ENCODE peak calls at places on chromosome 11, in seven cellular contexts. One of them, this sample, is unnamed. For H3K9me3, the result is how much of the 10 kb centered on the place peaks cover.

GRCh38 chr11:76083563-76084451 is 122.5 kb downstream of the WNT11 start:
- DNase-seq in esophagus squamous epithelium: no peak
- DNase-seq in GM12878: no peak
- DNase-seq in stomach: no peak
- DNase-seq in body of pancreas: no peak
- DNase-seq in spleen: no peak
- DNase-seq in vagina: no peak
- DNase-seq in this sample: no peak

GRCh38 chr11:20112291-20113146 is 47.8 kb downstream of the DBX1 start:
- DNase-seq in esophagus squamous epithelium: no peak
- DNase-seq in GM12878: no peak
- DNase-seq in stomach: peak
- DNase-seq in body of pancreas: peak
- DNase-seq in spleen: no peak
- DNase-seq in vagina: no peak
- DNase-seq in this sample: no peak

GRCh38 chr11:99371257-99371656 is 350.5 kb downstream of the CNTN5 start:
- DNase-seq in esophagus squamous epithelium: no peak
- DNase-seq in GM12878: no peak
- DNase-seq in stomach: no peak
- DNase-seq in body of pancreas: no peak
- DNase-seq in spleen: no peak
- DNase-seq in vagina: no peak
- DNase-seq in this sample: no peak

GRCh38 chr11:31720666-31721199 is 90.4 kb downstream of the PAX6 start:
- DNase-seq in esophagus squamous epithelium: no peak
- DNase-seq in GM12878: no peak
- DNase-seq in stomach: no peak
- DNase-seq in body of pancreas: no peak
- DNase-seq in spleen: no peak
- DNase-seq in vagina: no peak
- DNase-seq in this sample: no peak

GRCh38 chr11:109426442-109426841 is 4.5 kb downstream of the C11orf87 start:
- DNase-seq in esophagus squamous epithelium: no peak
- DNase-seq in GM12878: no peak
- DNase-seq in stomach: no peak
- DNase-seq in body of pancreas: no peak
- DNase-seq in spleen: no peak
- DNase-seq in vagina: no peak
- DNase-seq in this sample: no peak

GRCh38 chr11:6315811-6316425 is 4.4 kb downstream of the CAVIN3 start:
- DNase-seq in esophagus squamous epithelium: no peak
- DNase-seq in GM12878: no peak
- DNase-seq in stomach: peak
- DNase-seq in body of pancreas: peak
- DNase-seq in spleen: peak
- DNase-seq in vagina: no peak
- DNase-seq in this sample: peak

GRCh38 chr11:70926543-70926942 is 325.8 kb downstream of the SHANK2 start:
- DNase-seq in esophagus squamous epithelium: no peak
- DNase-seq in GM12878: no peak
- DNase-seq in stomach: no peak
- DNase-seq in body of pancreas: no peak
- DNase-seq in spleen: no peak
- DNase-seq in vagina: no peak
- DNase-seq in this sample: no peak

GRCh38 chr11:15170170-15170569 is 55.4 kb downstream of the INSC start:
- DNase-seq in esophagus squamous epithelium: no peak
- DNase-seq in GM12878: no peak
- DNase-seq in stomach: no peak
- DNase-seq in body of pancreas: no peak
- DNase-seq in spleen: no peak
- DNase-seq in vagina: no peak
- DNase-seq in this sample: no peak

GRCh38 chr11:8706673-8707432 is 24.3 kb downstream of the RPL27A start:
- DNase-seq in esophagus squamous epithelium: no peak
- DNase-seq in GM12878: no peak
- DNase-seq in stomach: no peak
- DNase-seq in body of pancreas: no peak
- DNase-seq in spleen: no peak
- DNase-seq in vagina: no peak
- DNase-seq in this sample: no peak

GRCh38 chr11:74169736-74170458 is 905 bp downstream of the C2CD3 start:
- DNase-seq in esophagus squamous epithelium: no peak
- DNase-seq in GM12878: no peak
- DNase-seq in stomach: no peak
- DNase-seq in body of pancreas: no peak
- DNase-seq in spleen: no peak
- DNase-seq in vagina: no peak
- DNase-seq in this sample: no peak

GRCh38 chr11:73290536-73290935 is 17.5 kb upstream of the ARHGEF17 start:
- DNase-seq in esophagus squamous epithelium: no peak
- DNase-seq in GM12878: no peak
- DNase-seq in stomach: no peak
- DNase-seq in body of pancreas: no peak
- DNase-seq in spleen: peak
- DNase-seq in vagina: no peak
- DNase-seq in this sample: no peak

GRCh38 chr11:128061321-128061871 is 526.0 kb downstream of the ETS1 start:
- DNase-seq in esophagus squamous epithelium: no peak
- DNase-seq in GM12878: no peak
- DNase-seq in stomach: no peak
- DNase-seq in body of pancreas: no peak
- DNase-seq in spleen: no peak
- DNase-seq in vagina: no peak
- DNase-seq in this sample: no peak

GRCh38 chr11:121810291-121810690 is 305.7 kb downstream of the BLID start:
- DNase-seq in esophagus squamous epithelium: no peak
- DNase-seq in GM12878: no peak
- DNase-seq in stomach: no peak
- DNase-seq in body of pancreas: no peak
- DNase-seq in spleen: no peak
- DNase-seq in vagina: no peak
- DNase-seq in this sample: no peak

GRCh38 chr11:118434123-118434552 is 2.2 kb upstream of the KMT2A start:
- DNase-seq in esophagus squamous epithelium: no peak
- DNase-seq in GM12878: no peak
- DNase-seq in stomach: no peak
- DNase-seq in body of pancreas: no peak
- DNase-seq in spleen: no peak
- DNase-seq in vagina: no peak
- DNase-seq in this sample: no peak

GRCh38 chr11:128156486-128156885 is 430.9 kb downstream of the ETS1 start:
- DNase-seq in esophagus squamous epithelium: no peak
- DNase-seq in GM12878: no peak
- DNase-seq in stomach: no peak
- DNase-seq in body of pancreas: no peak
- DNase-seq in spleen: no peak
- DNase-seq in vagina: no peak
- DNase-seq in this sample: no peak

GRCh38 chr11:89540826-89541225 is 49.7 kb upstream of the NOX4 start:
- DNase-seq in esophagus squamous epithelium: no peak
- DNase-seq in GM12878: no peak
- DNase-seq in stomach: no peak
- DNase-seq in body of pancreas: no peak
- DNase-seq in spleen: no peak
- DNase-seq in vagina: no peak
- DNase-seq in this sample: no peak

GRCh38 chr11:89545701-89546100 is 54.5 kb upstream of the NOX4 start:
- DNase-seq in esophagus squamous epithelium: no peak
- DNase-seq in GM12878: no peak
- DNase-seq in stomach: no peak
- DNase-seq in body of pancreas: no peak
- DNase-seq in spleen: no peak
- DNase-seq in vagina: no peak
- DNase-seq in this sample: no peak
- H3K27ac ChIP-seq in esophagus squamous epithelium: no peak
- H3K27ac ChIP-seq in GM12878: no peak
- H3K27ac ChIP-seq in stomach: no peak
- H3K27ac ChIP-seq in body of pancreas: no peak
- H3K27ac ChIP-seq in spleen: no peak
- H3K27ac ChIP-seq in vagina: no peak
- H3K27ac ChIP-seq in this sample: no peak

GRCh38 chr11:134134167-134134566 is 65.3 kb downstream of the JAM3 start:
- DNase-seq in esophagus squamous epithelium: no peak
- DNase-seq in GM12878: no peak
- DNase-seq in stomach: no peak
- DNase-seq in body of pancreas: no peak
- DNase-seq in spleen: no peak
- DNase-seq in vagina: no peak
- DNase-seq in this sample: no peak
- H3K9me3 ChIP-seq in esophagus squamous epithelium: under half
- H3K9me3 ChIP-seq in GM12878: under half
- H3K9me3 ChIP-seq in stomach: under half
- H3K9me3 ChIP-seq in body of pancreas: under half
- H3K9me3 ChIP-seq in spleen: under half
- H3K9me3 ChIP-seq in vagina: under half
- H3K9me3 ChIP-seq in this sample: under half

DNA sequence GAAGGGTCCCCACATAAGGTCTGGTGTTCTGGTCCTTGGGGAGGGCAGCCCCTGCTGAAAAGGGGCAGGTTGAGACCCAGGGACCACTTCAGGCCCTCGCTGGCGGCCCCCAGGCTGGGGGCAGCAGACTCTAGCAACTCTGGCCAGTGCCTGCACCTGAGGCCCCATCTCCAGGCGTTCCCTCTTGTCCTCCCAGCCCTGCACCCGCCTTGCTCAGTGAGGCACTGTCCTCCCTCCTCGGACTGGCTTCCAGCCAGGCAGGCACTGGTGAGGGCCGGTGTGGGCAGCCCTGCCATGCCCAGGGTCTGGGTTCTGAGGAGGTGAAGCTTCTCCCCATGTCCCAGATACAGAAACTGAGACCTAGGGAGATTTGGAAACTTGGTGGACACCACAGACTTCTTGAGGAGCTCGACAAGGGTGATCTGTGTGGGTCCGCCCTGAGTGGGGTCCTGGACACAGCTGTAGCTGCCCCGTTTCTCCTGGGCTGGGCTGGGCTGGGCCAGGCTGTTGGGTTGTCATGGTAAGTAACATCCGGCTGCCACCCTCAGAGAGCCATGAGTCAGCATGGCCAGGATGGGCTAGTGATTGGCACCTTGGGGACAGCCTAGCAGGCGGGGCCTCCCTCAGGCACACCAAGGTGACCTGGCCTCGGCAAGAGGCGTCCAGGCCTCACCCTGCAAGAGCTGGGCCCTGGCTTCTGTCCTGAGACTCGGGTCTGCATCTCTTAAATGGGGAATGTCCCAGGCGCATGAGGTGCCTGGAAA is 11.1 kb upstream of the PHLDA2 start:
- DNase-seq in esophagus squamous epithelium: no peak
- DNase-seq in GM12878: no peak
- DNase-seq in stomach: peak
- DNase-seq in body of pancreas: no peak
- DNase-seq in spleen: no peak
- DNase-seq in vagina: no peak
- DNase-seq in this sample: peak
- TF ChIP-seq POLR2A in esophagus squamous epithelium: no peak
- TF ChIP-seq POLR2A in GM12878: no peak
- TF ChIP-seq POLR2A in stomach: no peak
- TF ChIP-seq POLR2A in body of pancreas: no peak
- TF ChIP-seq POLR2A in spleen: no peak
- TF ChIP-seq POLR2A in vagina: no peak
- TF ChIP-seq POLR2A in this sample: no peak

GRCh38 chr11:116853461-116854073 is 16.1 kb upstream of the APOA1 start:
- DNase-seq in esophagus squamous epithelium: no peak
- DNase-seq in GM12878: peak
- DNase-seq in stomach: peak
- DNase-seq in body of pancreas: peak
- DNase-seq in spleen: no peak
- DNase-seq in vagina: no peak
- DNase-seq in this sample: no peak
- H3K27ac ChIP-seq in esophagus squamous epithelium: peak
- H3K27ac ChIP-seq in GM12878: peak
- H3K27ac ChIP-seq in stomach: peak
- H3K27ac ChIP-seq in body of pancreas: no peak
- H3K27ac ChIP-seq in spleen: peak
- H3K27ac ChIP-seq in vagina: peak
- H3K27ac ChIP-seq in this sample: peak

DNA sequence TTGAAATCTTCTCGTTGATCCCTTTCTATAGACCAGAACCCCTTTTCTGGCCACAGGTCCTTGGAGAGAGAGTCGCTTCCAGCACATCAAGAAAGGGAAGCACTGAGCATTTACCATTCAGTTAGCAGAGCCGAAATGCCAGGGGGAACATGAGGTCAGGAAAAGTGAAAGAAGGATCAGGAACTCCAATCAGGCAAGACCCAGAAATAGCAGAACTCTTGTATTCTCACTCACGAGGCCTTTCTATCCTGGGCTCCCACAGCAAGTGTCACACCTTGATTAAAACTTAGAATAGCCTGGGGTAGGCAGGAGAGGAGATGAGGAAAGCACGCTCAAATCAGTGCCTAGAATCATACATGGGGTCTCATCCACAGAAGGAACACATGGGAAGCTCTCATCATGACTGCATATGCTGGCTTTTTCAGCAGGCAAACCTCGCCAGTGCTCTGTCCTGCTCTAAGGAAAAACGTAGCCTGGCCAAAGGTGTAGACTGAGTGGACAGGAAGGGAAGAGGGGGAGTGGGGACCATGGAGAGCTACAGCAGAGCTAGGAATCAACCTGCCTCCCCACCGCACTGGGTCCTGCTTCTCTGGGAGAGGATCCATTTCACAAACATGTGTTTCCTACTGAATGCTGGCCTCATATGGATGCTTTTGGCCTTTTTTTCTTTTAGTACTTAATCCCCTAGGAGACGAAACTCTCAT is 40.5 kb downstream of the OPCML start:
- DNase-seq in esophagus squamous epithelium: no peak
- DNase-seq in GM12878: no peak
- DNase-seq in stomach: no peak
- DNase-seq in body of pancreas: no peak
- DNase-seq in spleen: no peak
- DNase-seq in vagina: peak
- DNase-seq in this sample: no peak
- H3K9me3 ChIP-seq in esophagus squamous epithelium: under half
- H3K9me3 ChIP-seq in GM12878: under half
- H3K9me3 ChIP-seq in stomach: under half
- H3K9me3 ChIP-seq in body of pancreas: under half
- H3K9me3 ChIP-seq in spleen: under half
- H3K9me3 ChIP-seq in vagina: under half
- H3K9me3 ChIP-seq in this sample: under half

DNA sequence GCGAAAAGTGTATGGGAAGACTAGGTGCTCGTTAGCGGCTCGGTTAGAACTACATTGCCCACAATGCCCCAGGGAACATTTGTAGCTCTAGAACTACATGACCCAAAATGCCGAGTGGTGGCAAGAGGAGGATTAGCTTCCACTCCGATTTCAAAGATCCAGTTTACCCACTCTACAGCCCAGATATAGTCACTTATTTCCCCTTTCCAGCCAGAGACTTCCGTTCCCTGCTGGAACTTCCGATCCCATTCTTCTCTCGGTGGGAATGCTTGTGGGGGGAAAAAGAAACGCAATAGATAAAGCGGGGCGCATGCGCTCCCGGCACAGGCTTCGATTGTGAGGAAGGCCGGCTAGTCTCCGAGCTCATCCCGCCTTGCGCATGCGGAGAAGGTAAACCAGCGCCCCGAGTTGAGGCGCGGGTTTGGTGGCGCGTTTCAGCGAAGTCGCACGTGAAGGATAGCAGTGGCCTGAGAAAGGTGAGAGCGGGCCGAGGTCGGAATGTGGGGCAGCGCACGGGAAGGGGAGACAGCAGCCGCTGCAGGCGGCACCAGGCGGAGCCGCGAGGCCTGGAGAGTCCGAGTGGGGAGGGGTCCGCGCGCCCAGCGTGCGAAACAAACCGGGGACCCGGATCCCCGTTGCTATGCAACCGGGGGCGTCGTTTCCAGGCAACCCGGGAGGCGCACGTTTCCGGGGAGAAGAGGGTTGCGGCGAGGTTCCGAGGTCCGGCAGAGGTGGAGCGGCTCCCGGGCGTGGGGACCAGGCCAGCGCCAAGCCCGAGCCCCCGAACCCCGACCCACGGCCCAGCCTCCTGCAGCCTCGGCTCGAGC is at the start of gene TMEM109:
- DNase-seq in esophagus squamous epithelium: no peak
- DNase-seq in GM12878: peak
- DNase-seq in stomach: peak
- DNase-seq in body of pancreas: peak
- DNase-seq in spleen: peak
- DNase-seq in vagina: no peak
- DNase-seq in this sample: peak
- TF ChIP-seq POLR2A in esophagus squamous epithelium: no peak
- TF ChIP-seq POLR2A in GM12878: peak
- TF ChIP-seq POLR2A in stomach: no peak
- TF ChIP-seq POLR2A in body of pancreas: peak
- TF ChIP-seq POLR2A in spleen: peak
- TF ChIP-seq POLR2A in vagina: peak
- TF ChIP-seq POLR2A in this sample: no peak

This sample was measured in upper lobe of left lung.